ENCODE peak calls at places on chromosomes 4 and X, in six cellular contexts. R, O, W, Z, Q and N are unnamed samples. For H3K27me3 and H3K36me3, the result is how much of the 10 kb centered on the place peaks cover.

GRCh38 chr4:2691313-2691712 is 64.8 kb downstream of the TNIP2 start:
- DNase-seq in Q (no peak), O (no peak), R (no peak), Z (no peak), W (no peak), N (no peak)

GRCh38 chr4:53682196-53682595 is 90.9 kb upstream of the LNX1 start:
- DNase-seq in O (peak), Q (no peak), W (peak), Z (no peak), R (no peak), N (no peak)

GRCh38 chr4:105859233-105859632 is 36.0 kb upstream of the NPNT start:
- DNase-seq in W (peak), Q (no peak), Z (no peak), R (no peak), O (peak), N (no peak)

GRCh38 chr4:16785800-16786527 is 112.5 kb downstream of the LDB2 start:
- DNase-seq in Q (no peak), Z (no peak), W (no peak), R (no peak), O (peak), N (no peak)

GRCh38 chrX:38036471-38036870 is 30.1 kb downstream of the SYTL5 start:
- DNase-seq in Z (no peak), O (peak), R (no peak), Q (no peak), W (no peak), N (no peak)

GRCh38 chr4:177444911-177445736 is 2.9 kb upstream of the AGA start:
- DNase-seq in W (no peak), O (no peak), R (no peak), Q (peak), Z (no peak), N (no peak)

GRCh38 chr4:6235012-6235411 is 34.6 kb upstream of the WFS1 start:
- DNase-seq in R (no peak), Z (no peak), O (no peak), W (no peak), Q (no peak), N (peak)

GRCh38 chr4:88320780-88321373 is 36.5 kb upstream of the PPM1K start:
- DNase-seq in Z (no peak), W (peak), Q (peak), R (peak), O (peak), N (peak)

GRCh38 chr4:110296892-110297291 is 98.5 kb upstream of the ELOVL6 start:
- DNase-seq in R (no peak), W (peak), Z (no peak), O (no peak), Q (no peak), N (no peak)

GRCh38 chrX:154470914-154471568 is 8.0 kb downstream of the LAGE3 start:
- DNase-seq in Z (no peak), O (no peak), W (no peak), Q (no peak), R (no peak), N (no peak)

GRCh38 chr4:3384771-3385701 is 56.7 kb upstream of the HGFAC start:
- DNase-seq in R (no peak), O (no peak), Q (peak), Z (no peak), W (no peak), N (peak)

GRCh38 chr4:31557444-31557843 is 837.3 kb downstream of the PCDH7 start:
- DNase-seq in R (no peak), W (no peak), Q (no peak), Z (no peak), O (no peak), N (no peak)

GRCh38 chrX:23907106-23907495 is 637 bp downstream of the APOO start:
- DNase-seq in Z (no peak), O (no peak), R (no peak), W (no peak), Q (no peak), N (peak)

GRCh38 chrX:9656277-9656676 is 109.4 kb downstream of the GPR143 start:
- DNase-seq in Z (no peak), Q (no peak), O (no peak), W (peak), R (no peak), N (no peak)

GRCh38 chr4:9812530-9813340 is 31.3 kb downstream of the DRD5 start:
- DNase-seq in W (no peak), R (no peak), Q (no peak), O (no peak), Z (no peak), N (no peak)

GRCh38 chr4:4397441-4397819 is 10.5 kb downstream of the NSG1 start:
- DNase-seq in O (no peak), Z (no peak), W (no peak), Q (no peak), R (no peak), N (no peak)
- H3K27me3 ChIP-seq in O (under half), Z (under half), W (under half), Q (under half), R (under half), N (under half)

GRCh38 chrX:16819634-16820033 is 33.4 kb downstream of the TXLNG start:
- DNase-seq in W (no peak), Z (no peak), O (no peak), Q (no peak), R (no peak), N (no peak)
- H3K36me3 ChIP-seq in W (under half), Z (under half), O (under half), Q (under half), R (under half), N (under half)

GRCh38 chrX:132266583-132267355 is 47.5 kb upstream of the RAP2C start:
- DNase-seq in W (no peak), R (no peak), Z (no peak), O (peak), Q (no peak), N (no peak)
- H3K27me3 ChIP-seq in W (under half), R (under half), Z (under half), O (under half), Q (under half), N (under half)

GRCh38 chr4:1232661-1233621 is 16.0 kb downstream of the CTBP1 start:
- DNase-seq in R (peak), Q (peak), O (peak), W (no peak), Z (peak), N (no peak)

GRCh38 chr4:1233641-1234277 is 15.2 kb downstream of the CTBP1 start:
- DNase-seq in R (no peak), W (no peak), Q (peak), Z (peak), O (peak), N (no peak)

GRCh38 chr4:1234811-1235292 is 14.1 kb downstream of the CTBP1 start:
- DNase-seq in W (no peak), O (no peak), Z (peak), R (no peak), Q (no peak), N (no peak)

GRCh38 chr4:1235381-1236102 is 13.4 kb downstream of the CTBP1 start:
- DNase-seq in O (no peak), R (no peak), W (no peak), Q (no peak), Z (peak), N (peak)

DNA sequence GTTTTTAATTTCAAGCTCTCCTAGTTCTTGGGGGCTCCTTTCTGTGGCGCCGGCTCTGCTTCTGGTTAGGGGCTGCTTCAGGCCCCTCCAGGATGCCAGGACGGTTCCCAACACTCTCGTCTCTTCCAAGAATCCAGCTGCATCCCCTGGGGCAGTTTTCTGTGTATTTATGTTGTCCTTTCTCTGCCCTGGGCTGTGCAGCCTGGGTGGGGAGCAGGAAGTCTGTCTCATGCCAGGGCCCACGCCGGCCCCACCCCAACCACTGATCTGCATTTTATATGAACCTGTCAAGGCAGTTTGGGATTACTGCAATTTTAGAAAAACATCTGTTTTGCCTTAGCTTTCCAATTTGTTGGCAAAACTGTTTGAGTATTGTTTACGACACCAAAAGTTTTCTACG is 14.6 kb downstream of the CTBP1 start:
- DNase-seq in O (no peak), Z (peak), Q (no peak), W (no peak), R (no peak), N (no peak)
- H3K36me3 ChIP-seq in O (under half), Z (half or more), Q (under half), W (under half), R (half or more), N (under half)

DNA sequence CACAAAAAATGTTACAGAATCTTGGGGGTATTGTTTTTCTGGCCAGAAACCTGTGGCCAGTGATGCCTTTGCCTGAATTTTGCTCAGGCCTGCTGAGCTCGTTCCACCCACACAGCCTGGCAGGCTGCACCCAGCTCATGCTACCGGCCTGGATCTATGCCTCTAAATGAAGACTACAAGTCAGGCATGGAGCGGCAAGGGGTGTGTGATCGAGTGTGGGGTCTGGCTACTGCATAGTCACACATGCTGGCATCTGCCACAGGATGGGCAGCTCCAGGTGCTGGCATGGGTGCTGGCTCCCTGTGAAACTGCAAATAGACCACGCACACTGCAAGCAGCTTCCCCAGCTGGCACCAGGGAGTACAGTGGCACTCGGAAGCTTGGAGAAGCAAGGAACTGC is 323.1 kb upstream of the POU3F4 start:
- DNase-seq in O (no peak), R (no peak), W (no peak), Q (no peak), Z (no peak), N (no peak)
- H3K27me3 ChIP-seq in O (under half), R (under half), W (under half), Q (under half), Z (under half), N (under half)

GRCh38 chrX:47206316-47206715 is 12.2 kb upstream of the CDK16 start:
- DNase-seq in R (no peak), W (no peak), O (peak), Q (no peak), Z (no peak), N (no peak)
- H3K36me3 ChIP-seq in R (half or more), W (half or more), O (half or more), Q (under half), Z (half or more), N (half or more)